ENCODE peak calls at places on chromosomes 7 and 10, in ten cellular contexts. P is upper lobe of left lung; B is breast epithelium; O is A673; R is iPS DF 6.9; J is C1 segment of cervical spinal cord; E is GM20000; G is activated effector memory CD4-positive, alpha-beta T cell treated with Interleukin-2 at 50 U/mL for 16 hours; L is posterior vena cava; Z is T follicular helper cell. N is an unnamed sample.

GRCh38 chr10:129470103-129470851 is 3.2 kb downstream of the MGMT start:
- DNase-seq in P (no peak), B (no peak), O (no peak), R (no peak), J (no peak), E (no peak), G (no peak), L (no peak), Z (no peak), N (no peak)

GRCh38 chr7:142142702-142143101 is 31.2 kb downstream of the MGAM2 start:
- DNase-seq in P (no peak), B (no peak), O (no peak), R (no peak), J (no peak), E (no peak), G (no peak), L (no peak), Z (no peak), N (no peak)

GRCh38 chr7:28017372-28017771 is 163.2 kb downstream of the JAZF1 start:
- DNase-seq in P (no peak), B (no peak), O (no peak), R (no peak), J (no peak), E (no peak), G (no peak), L (no peak), Z (no peak), N (no peak)

GRCh38 chr7:158268851-158269535 is 318.6 kb downstream of the PTPRN2 start:
- DNase-seq in P (no peak), B (peak; percentile 41), O (no peak), R (no peak), J (no peak), E (no peak), G (no peak), L (peak; percentile 58), Z (no peak), N (no peak)

GRCh38 chr7:113267885-113268284 is 149.5 kb upstream of the SMIM30 start:
- DNase-seq in P (no peak), B (no peak), O (no peak), R (no peak), J (no peak), E (no peak), G (no peak), L (no peak), Z (no peak), N (no peak)

GRCh38 chr10:86327954-86328705 is 38.5 kb downstream of the GRID1 start:
- DNase-seq in P (no peak), B (no peak), O (no peak), R (no peak), J (no peak), E (no peak), G (no peak), L (peak; percentile 24), Z (no peak), N (no peak)

GRCh38 chr7:47991270-47991669 is 11.9 kb upstream of the HUS1 start:
- DNase-seq in P (no peak), B (no peak), O (no peak), R (no peak), J (no peak), E (no peak), G (no peak), L (no peak), Z (no peak), N (no peak)

GRCh38 chr7:132248841-132249590 is 327.3 kb downstream of the PLXNA4 start:
- DNase-seq in P (no peak), B (no peak), O (no peak), R (no peak), J (no peak), E (no peak), G (no peak), L (no peak), Z (no peak), N (no peak)

GRCh38 chr7:123220396-123220795 is 20.6 kb upstream of the SLC13A1 start:
- DNase-seq in P (no peak), B (no peak), O (no peak), R (no peak), J (no peak), E (no peak), G (no peak), L (no peak), Z (no peak), N (no peak)

GRCh38 chr7:142478479-142479220 is 220.8 kb upstream of the PRSS58 start:
- DNase-seq in P (no peak), B (no peak), O (peak; percentile 74), R (peak; percentile 45), J (no peak), E (peak; percentile 21), G (no peak), L (no peak), Z (no peak), N (peak; percentile 43)

GRCh38 chr10:93440591-93441012 is 41.5 kb downstream of the MYOF start:
- DNase-seq in P (no peak), B (no peak), O (peak; percentile 65), R (no peak), J (no peak), E (no peak), G (no peak), L (no peak), Z (no peak), N (no peak)

GRCh38 chr10:2279666-2280065 is 542.3 kb upstream of the ADARB2 start:
- DNase-seq in P (no peak), B (no peak), O (no peak), R (no peak), J (no peak), E (no peak), G (no peak), L (no peak), Z (no peak), N (no peak)

GRCh38 chr10:13555884-13556529 is 27.2 kb upstream of the BEND7 start:
- DNase-seq in P (no peak), B (no peak), O (no peak), R (no peak), J (no peak), E (no peak), G (no peak), L (no peak), Z (no peak), N (no peak)

GRCh38 chr10:22976535-22976934 is 48.7 kb downstream of the ARMC3 start:
- DNase-seq in P (no peak), B (no peak), O (no peak), R (no peak), J (no peak), E (no peak), G (no peak), L (no peak), Z (no peak), N (no peak)

GRCh38 chr10:5946786-5947185 is 30.6 kb downstream of the IL15RA start:
- DNase-seq in P (no peak), B (no peak), O (no peak), R (no peak), J (no peak), E (no peak), G (no peak), L (peak; percentile 64), Z (no peak), N (no peak)

GRCh38 chr10:13904053-13904452 is 317.3 kb downstream of the PRPF18 start:
- DNase-seq in P (peak; percentile 18), B (no peak), O (no peak), R (no peak), J (no peak), E (no peak), G (no peak), L (no peak), Z (no peak), N (no peak)

GRCh38 chr7:78226059-78226658 is 427.6 kb downstream of the PHTF2 start:
- DNase-seq in P (no peak), B (no peak), O (peak; percentile 76), R (peak; percentile 41), J (no peak), E (peak; percentile 8), G (no peak), L (peak; percentile 80), Z (no peak), N (peak; percentile 78)

GRCh38 chr7:38163671-38164070 is 14.4 kb upstream of the STARD3NL start:
- DNase-seq in P (no peak), B (no peak), O (no peak), R (no peak), J (no peak), E (no peak), G (no peak), L (no peak), Z (no peak), N (no peak)

GRCh38 chr7:104883248-104883717 is 130.7 kb upstream of the KMT2E start:
- DNase-seq in P (no peak), B (no peak), O (no peak), R (no peak), J (no peak), E (no peak), G (no peak), L (no peak), Z (no peak), N (no peak)

GRCh38 chr10:112471878-112472487 is 25.0 kb downstream of the VTI1A start:
- DNase-seq in P (no peak), B (no peak), O (peak; percentile 70), R (no peak), J (no peak), E (peak; percentile 59), G (no peak), L (no peak), Z (no peak), N (peak; percentile 6)

GRCh38 chr10:17244712-17245365 is 16.8 kb downstream of the VIM start:
- DNase-seq in P (no peak), B (no peak), O (no peak), R (no peak), J (no peak), E (no peak), G (no peak), L (no peak), Z (no peak), N (no peak)

GRCh38 chr10:76583711-76584161 is 1053.9 kb downstream of the KCNMA1 start:
- DNase-seq in P (no peak), B (no peak), O (peak; percentile 2), R (no peak), J (no peak), E (no peak), G (no peak), L (no peak), Z (no peak), N (no peak)

GRCh38 chr7:44163591-44163990 is 22.5 kb upstream of the MYL7 start:
- DNase-seq in P (no peak), B (peak; percentile 5), O (no peak), R (no peak), J (no peak), E (no peak), G (no peak), L (no peak), Z (no peak), N (no peak)

GRCh38 chr10:77431209-77431611 is 206.4 kb downstream of the KCNMA1 start:
- DNase-seq in P (no peak), B (no peak), O (no peak), R (no peak), J (no peak), E (no peak), G (no peak), L (peak; percentile 31), Z (no peak), N (peak; percentile 36)

N was measured in NT2/D1.